ENCODE peak calls at places on chromosome 5, in five cellular contexts. K is tibial artery; I is cardiac fibroblast; M is brain microvascular endothelial cell; O is CD8-positive, alpha-beta T cell. J is an unnamed sample.
A peak's percentile ranks its signal among the peaks of the same experiment; 100 is the strongest.

GRCh38 chr5:92912280-92912679 is 668.7 kb downstream of the NR2F1-AS1 start:
- DNase-seq in K (no peak), I (no peak), M (no peak), O (no peak), J (no peak)

GRCh38 chr5:54090495-54091084 is 219.8 kb downstream of the ARL15 start:
- DNase-seq in K (no peak), I (peak; percentile 90), M (peak; percentile 72), O (no peak), J (no peak)

GRCh38 chr5:157464518-157465171 is 4.6 kb downstream of the NIPAL4 start:
- DNase-seq in K (peak; percentile 71), I (peak; percentile 94), M (peak; percentile 85), O (no peak), J (no peak)

GRCh38 chr5:18008940-18009339 is 374.7 kb downstream of the TAF11L14 start:
- DNase-seq in K (no peak), I (no peak), M (no peak), O (no peak), J (no peak)

GRCh38 chr5:170584446-170584845 is 80.6 kb downstream of the KCNIP1 start:
- DNase-seq in K (no peak), I (no peak), M (no peak), O (no peak), J (no peak)

GRCh38 chr5:63962345-63962744 is at the start of gene HTR1A:
- DNase-seq in K (no peak), I (no peak), M (no peak), O (no peak), J (no peak)

GRCh38 chr5:79590395-79590999 is 21.7 kb upstream of the TENT2 start:
- DNase-seq in K (no peak), I (no peak), M (no peak), O (no peak), J (no peak)

GRCh38 chr5:132901036-132901435 is 27.6 kb downstream of the LEAP2 start:
- DNase-seq in K (no peak), I (no peak), M (no peak), O (no peak), J (no peak)

GRCh38 chr5:170348069-170348702 is 41.0 kb downstream of the KCNMB1 start:
- DNase-seq in K (no peak), I (peak; percentile 10), M (no peak), O (no peak), J (no peak)

GRCh38 chr5:93164690-93165089 is 416.3 kb downstream of the NR2F1-AS1 start:
- DNase-seq in K (no peak), I (peak; percentile 95), M (peak; percentile 64), O (no peak), J (no peak)

GRCh38 chr5:98796197-98796972 is 22.9 kb downstream of the RGMB start:
- DNase-seq in K (no peak), I (peak; percentile 79), M (peak; percentile 69), O (peak; percentile 17), J (peak; percentile 53)

GRCh38 chr5:58314356-58315045 is 145.4 kb downstream of the PLK2 start:
- DNase-seq in K (no peak), I (no peak), M (no peak), O (no peak), J (no peak)

GRCh38 chr5:163347671-163348070 is 89.7 kb upstream of the CCNG1 start:
- DNase-seq in K (peak; percentile 30), I (peak; percentile 80), M (peak; percentile 51), O (peak; percentile 3), J (peak; percentile 31)

GRCh38 chr5:115888027-115888426 is 46.3 kb downstream of the AP3S1 start:
- DNase-seq in K (no peak), I (peak; percentile 59), M (no peak), O (no peak), J (no peak)

GRCh38 chr5:141100243-141100805 is at the start of gene PCDHB3:
- DNase-seq in K (no peak), I (peak; percentile 41), M (no peak), O (no peak), J (no peak)
- TF ChIP-seq CTCF in K (no peak), I (no peak), M (peak; percentile 36), O (no peak), J (no peak)

GRCh38 chr5:39333104-39333503 is 31.2 kb downstream of the C9 start:
- DNase-seq in K (no peak), I (no peak), M (no peak), O (no peak), J (no peak)

GRCh38 chr5:39331993-39332392 is 32.3 kb downstream of the C9 start:
- DNase-seq in K (no peak), I (peak; percentile 63), M (no peak), O (no peak), J (no peak)

GRCh38 chr5:39323542-39323941 is 40.8 kb downstream of the C9 start:
- DNase-seq in K (no peak), I (no peak), M (no peak), O (no peak), J (no peak)

DNA sequence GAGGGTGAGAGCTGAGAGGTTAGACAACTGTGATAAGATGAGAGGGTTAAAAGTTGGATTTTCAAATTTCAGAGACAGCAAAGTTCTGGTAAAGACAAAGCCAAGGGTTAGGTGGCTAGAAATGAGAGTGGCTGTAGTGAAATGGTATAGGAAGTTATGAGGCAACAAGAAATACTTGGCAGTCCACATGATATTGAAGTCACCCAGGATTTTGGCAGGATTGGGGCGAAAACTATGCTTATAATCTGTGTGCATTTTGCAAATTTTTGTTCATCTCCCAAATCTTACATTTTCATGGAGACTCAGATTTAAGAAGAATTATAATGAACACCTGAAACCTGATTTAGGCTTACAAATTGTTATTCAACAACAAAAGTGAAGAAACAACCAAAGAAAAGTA is 35.6 kb downstream of the C9 start:
- DNase-seq in K (no peak), I (peak; percentile 18), M (no peak), O (no peak), J (no peak)
- TF ChIP-seq CTCF in K (no peak), I (no peak), M (no peak), O (no peak), J (no peak)

GRCh38 chr5:131794596-131794995 is 2.2 kb downstream of the FNIP1 start:
- DNase-seq in K (no peak), I (no peak), M (no peak), O (no peak), J (no peak)
- TF ChIP-seq CTCF in K (no peak), I (no peak), M (no peak), O (no peak), J (no peak)

GRCh38 chr5:172002310-172002709 is 4.1 kb downstream of the FBXW11 start:
- DNase-seq in K (no peak), I (peak; percentile 31), M (no peak), O (no peak), J (no peak)
- TF ChIP-seq CTCF in K (peak; percentile 22), I (peak; percentile 48), M (peak; percentile 67), O (peak; percentile 21), J (peak; percentile 22)

GRCh38 chr5:156258934-156259333 is 68.0 kb upstream of the SGCD start:
- DNase-seq in K (no peak), I (no peak), M (no peak), O (no peak), J (no peak)

GRCh38 chr5:156256644-156257043 is 70.3 kb upstream of the SGCD start:
- DNase-seq in K (no peak), I (no peak), M (no peak), O (no peak), J (no peak)

DNA sequence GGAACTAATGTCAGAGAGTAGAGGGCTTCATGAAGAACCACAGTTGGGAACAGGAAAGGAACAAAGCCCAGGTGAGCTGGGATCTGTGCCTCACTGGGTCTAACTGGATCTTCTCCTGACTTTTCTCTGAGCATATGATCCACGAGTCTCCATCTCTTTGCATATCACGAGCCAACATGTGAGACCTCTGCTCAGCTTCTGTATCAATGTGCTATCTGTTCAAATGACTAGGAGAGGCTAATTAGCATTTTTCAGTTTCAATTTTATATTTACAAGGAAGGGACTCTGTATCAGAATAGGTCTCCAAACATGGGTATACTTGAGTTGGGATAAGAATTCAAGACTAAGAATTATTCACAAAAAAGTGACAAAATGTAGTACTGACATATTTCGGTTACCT is 73.8 kb upstream of the SGCD start:
- DNase-seq in K (no peak), I (no peak), M (no peak), O (no peak), J (no peak)
- TF ChIP-seq CTCF in K (no peak), I (no peak), M (no peak), O (no peak), J (no peak)

DNA sequence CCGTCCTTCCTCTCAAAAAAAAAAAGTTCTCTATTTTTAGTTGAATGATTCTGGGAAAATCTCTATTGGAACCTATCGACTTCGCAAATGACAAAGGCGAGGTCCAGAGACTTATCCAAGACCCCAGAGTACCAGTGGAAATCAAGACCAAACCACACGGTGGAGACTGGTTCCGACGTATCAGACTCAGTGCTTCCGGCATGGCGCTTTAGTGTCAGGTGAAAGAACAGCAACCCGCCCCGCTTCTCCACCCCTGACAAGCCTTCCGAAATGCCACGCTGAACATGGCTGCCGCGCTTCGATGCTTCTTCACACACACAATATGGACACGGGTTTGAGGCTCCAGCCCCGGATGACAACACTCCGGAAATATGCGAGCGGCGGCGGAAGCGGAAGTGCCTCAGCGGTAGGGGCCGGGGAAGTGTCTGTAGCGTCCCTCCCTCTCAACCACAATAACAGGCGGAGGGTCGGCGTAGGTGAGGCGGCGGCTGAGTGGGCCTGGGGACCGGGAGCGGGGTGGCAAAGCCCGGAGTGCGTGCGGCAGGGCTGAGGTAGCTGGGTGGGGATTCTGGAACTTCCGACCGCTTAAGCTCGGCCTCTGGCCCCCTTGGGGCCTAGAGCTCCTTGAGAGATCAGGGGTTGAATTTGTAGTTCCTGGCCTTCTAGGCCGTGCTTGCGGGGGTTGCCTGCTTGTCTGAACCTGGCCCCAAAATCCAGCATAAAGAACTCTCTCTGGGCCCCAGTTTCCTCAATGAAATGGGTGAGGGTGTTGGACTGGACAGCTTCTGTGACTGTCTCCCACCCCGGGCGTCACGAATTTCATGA is at the start of gene FBXO38:
- DNase-seq in K (peak; percentile 98), I (peak; percentile 98), M (peak; percentile 97), O (peak; percentile 94), J (peak; percentile 94)
- TF ChIP-seq CTCF in K (peak; percentile 22), I (no peak), M (no peak), O (no peak), J (no peak)

J was measured in mesothelial cell of epicardium.